ENCODE peak calls at places on chromosomes 1 and 21, in four cellular contexts. Z is GM23338, M is fibroblast of lung, E is HCT116. I is an unnamed sample.

GRCh38 chr1:207822602-207823451 is 71.0 kb downstream of the CD46 start:
- DNase-seq in Z (peak), M (peak), E (no peak), I (no peak)

GRCh38 chr1:120176092-120176855 is at the start of gene SEC22B:
- DNase-seq in Z (peak), M (peak), E (peak), I (peak)

GRCh38 chr1:38052750-38053415 is 6.3 kb upstream of the POU3F1 start:
- DNase-seq in Z (peak), M (no peak), E (no peak), I (no peak)

GRCh38 chr1:23591460-23592208 is 32.3 kb upstream of the ID3 start:
- DNase-seq in Z (no peak), M (no peak), E (no peak), I (no peak)

GRCh38 chr1:166905930-166906329 is 29.9 kb upstream of the TADA1 start:
- DNase-seq in Z (no peak), M (no peak), E (no peak), I (no peak)

GRCh38 chr1:211830055-211830329 is 571 bp downstream of the LPGAT1 start:
- DNase-seq in Z (no peak), M (no peak), E (no peak), I (peak)

GRCh38 chr1:203453016-203453415 is 22.6 kb upstream of the PRELP start:
- DNase-seq in Z (no peak), M (no peak), E (no peak), I (no peak)

GRCh38 chr21:45615145-45615711 is 28.3 kb upstream of the PCBP3 start:
- DNase-seq in Z (no peak), M (no peak), E (no peak), I (peak)

GRCh38 chr1:182720465-182720864 is 36.1 kb upstream of the RGS8 start:
- DNase-seq in Z (peak), M (peak), E (peak), I (no peak)

GRCh38 chr1:62299426-62300200 is 19.6 kb downstream of the KANK4 start:
- DNase-seq in Z (no peak), M (no peak), E (no peak), I (no peak)

GRCh38 chr1:59139396-59139795 is 157.5 kb upstream of the FGGY start:
- DNase-seq in Z (no peak), M (no peak), E (peak), I (no peak)

GRCh38 chr21:45248893-45249381 is 38.8 kb downstream of the POFUT2 start:
- DNase-seq in Z (peak), M (peak), E (no peak), I (no peak)

GRCh38 chr1:85406887-85407593 is 57.9 kb downstream of the DDAH1 start:
- DNase-seq in Z (no peak), M (peak), E (peak), I (no peak)

GRCh38 chr21:31136891-31137290 is 98.6 kb upstream of the KRTAP19-8 start:
- DNase-seq in Z (no peak), M (peak), E (no peak), I (no peak)

GRCh38 chr1:81920245-81920740 is 119.6 kb downstream of the ADGRL2 start:
- DNase-seq in Z (peak), M (peak), E (no peak), I (no peak)

GRCh38 chr21:32364387-32364786 is 28.4 kb downstream of the URB1 start:
- DNase-seq in Z (no peak), M (peak), E (no peak), I (no peak)

GRCh38 chr1:40944326-40944725 is 35.2 kb upstream of the CTPS1 start:
- DNase-seq in Z (peak), M (peak), E (no peak), I (no peak)

GRCh38 chr1:91552596-91552995 is 51.9 kb downstream of the CDC7 start:
- DNase-seq in Z (no peak), M (no peak), E (no peak), I (no peak)

GRCh38 chr21:26457817-26458216 is 115.3 kb downstream of the CYYR1 start:
- DNase-seq in Z (no peak), M (peak), E (no peak), I (no peak)

GRCh38 chr1:32351859-32352745 is 10.2 kb downstream of the FAM229A start:
- DNase-seq in Z (peak), M (peak), E (no peak), I (no peak)

GRCh38 chr1:152111515-152111968 is 3.7 kb downstream of the TCHH start:
- DNase-seq in Z (peak), M (peak), E (no peak), I (no peak)

GRCh38 chr1:181216571-181216994 is 128.1 kb downstream of the IER5 start:
- DNase-seq in Z (peak), M (no peak), E (no peak), I (no peak)

GRCh38 chr1:82449671-82450070 is 648.9 kb downstream of the ADGRL2 start:
- DNase-seq in Z (peak), M (no peak), E (no peak), I (no peak)

GRCh38 chr1:27416387-27417111 is 24.1 kb downstream of the GPR3 start:
- DNase-seq in Z (peak), M (peak), E (peak), I (peak)

GRCh38 chr1:211328866-211329265 is 2.2 kb downstream of the TRAF5 start:
- DNase-seq in Z (no peak), M (no peak), E (no peak), I (no peak)

GRCh38 chr1:43678940-43679339 is 28.4 kb upstream of the ST3GAL3 start:
- DNase-seq in Z (no peak), M (no peak), E (no peak), I (no peak)

GRCh38 chr1:178579562-178579961 is 66.7 kb downstream of the TEX35 start:
- DNase-seq in Z (no peak), M (no peak), E (no peak), I (no peak)

GRCh38 chr1:202046748-202047708 is 36.6 kb downstream of the ELF3 start:
- DNase-seq in Z (no peak), M (no peak), E (peak), I (no peak)

GRCh38 chr1:115791816-115792215 is 23.3 kb upstream of the CASQ2 start:
- DNase-seq in Z (no peak), M (no peak), E (no peak), I (no peak)

GRCh38 chr1:10575616-10576015 is 100.9 kb downstream of the PEX14 start:
- DNase-seq in Z (no peak), M (peak), E (peak), I (no peak)

GRCh38 chr21:38597436-38597835 is 99.2 kb upstream of the ERG start:
- DNase-seq in Z (no peak), M (no peak), E (no peak), I (no peak)

GRCh38 chr21:17537299-17537698 is 24.5 kb downstream of the CXADR start:
- DNase-seq in Z (no peak), M (peak), E (no peak), I (no peak)

GRCh38 chr1:94819945-94820746 is at the start of gene SLC44A3:
- DNase-seq in Z (peak), M (peak), E (no peak), I (no peak)

GRCh38 chr1:81437649-81438048 is 363.1 kb upstream of the ADGRL2 start:
- DNase-seq in Z (no peak), M (no peak), E (no peak), I (no peak)

GRCh38 chr1:16181887-16182719 is 26.2 kb upstream of the EPHA2 start:
- DNase-seq in Z (peak), M (peak), E (peak), I (no peak)

GRCh38 chr1:100340494-100340893 is 11.8 kb upstream of the CDC14A start:
- DNase-seq in Z (no peak), M (no peak), E (no peak), I (no peak)
- TF ChIP-seq EZH2 in Z (no peak), M (no peak), E (no peak), I (no peak)

GRCh38 chr1:1183833-1184775 is 10.4 kb downstream of the TTLL10 start:
- DNase-seq in Z (peak), M (no peak), E (no peak), I (no peak)

GRCh38 chr1:1183221-1183747 is 9.6 kb downstream of the TTLL10 start:
- DNase-seq in Z (peak), M (no peak), E (no peak), I (no peak)

GRCh38 chr1:1187938-1188337 is 14.3 kb downstream of the TTLL10 start:
- DNase-seq in Z (no peak), M (peak), E (no peak), I (no peak)

GRCh38 chr1:1182491-1183220 is 9.0 kb downstream of the TTLL10 start:
- DNase-seq in Z (peak), M (no peak), E (no peak), I (no peak)

GRCh38 chr1:1185101-1185765 is 11.6 kb downstream of the TTLL10 start:
- DNase-seq in Z (peak), M (no peak), E (no peak), I (no peak)
- H3K27ac ChIP-seq in Z (no peak), M (no peak), E (no peak), I (no peak)

GRCh38 chr1:205275133-205275532 is 46.4 kb downstream of the NUAK2 start:
- DNase-seq in Z (no peak), M (no peak), E (no peak), I (no peak)

GRCh38 chr1:205274041-205274691 is 46.4 kb downstream of the TMCC2 start:
- DNase-seq in Z (peak), M (no peak), E (no peak), I (no peak)

GRCh38 chr1:205276334-205277065 is 45.0 kb downstream of the NUAK2 start:
- DNase-seq in Z (no peak), M (no peak), E (no peak), I (no peak)

GRCh38 chr1:205273551-205273982 is 45.8 kb downstream of the TMCC2 start:
- DNase-seq in Z (peak), M (peak), E (peak), I (peak)

GRCh38 chr1:205275916-205276315 is 45.6 kb downstream of the NUAK2 start:
- DNase-seq in Z (no peak), M (no peak), E (no peak), I (no peak)
- TF ChIP-seq EZH2 in Z (no peak), M (no peak), E (no peak), I (no peak)

GRCh38 chr21:42012344-42012743 is 2.2 kb upstream of the ZBTB21 start:
- DNase-seq in Z (no peak), M (no peak), E (no peak), I (no peak)

GRCh38 chr21:42009018-42009830 is 936 bp downstream of the ZBTB21 start:
- DNase-seq in Z (peak), M (peak), E (no peak), I (peak)

GRCh38 chr21:42012763-42013329 is 2.7 kb upstream of the ZBTB21 start:
- DNase-seq in Z (no peak), M (no peak), E (no peak), I (no peak)

GRCh38 chr21:42009831-42010506 is at the start of gene ZBTB21:
- DNase-seq in Z (peak), M (peak), E (peak), I (peak)

DNA sequence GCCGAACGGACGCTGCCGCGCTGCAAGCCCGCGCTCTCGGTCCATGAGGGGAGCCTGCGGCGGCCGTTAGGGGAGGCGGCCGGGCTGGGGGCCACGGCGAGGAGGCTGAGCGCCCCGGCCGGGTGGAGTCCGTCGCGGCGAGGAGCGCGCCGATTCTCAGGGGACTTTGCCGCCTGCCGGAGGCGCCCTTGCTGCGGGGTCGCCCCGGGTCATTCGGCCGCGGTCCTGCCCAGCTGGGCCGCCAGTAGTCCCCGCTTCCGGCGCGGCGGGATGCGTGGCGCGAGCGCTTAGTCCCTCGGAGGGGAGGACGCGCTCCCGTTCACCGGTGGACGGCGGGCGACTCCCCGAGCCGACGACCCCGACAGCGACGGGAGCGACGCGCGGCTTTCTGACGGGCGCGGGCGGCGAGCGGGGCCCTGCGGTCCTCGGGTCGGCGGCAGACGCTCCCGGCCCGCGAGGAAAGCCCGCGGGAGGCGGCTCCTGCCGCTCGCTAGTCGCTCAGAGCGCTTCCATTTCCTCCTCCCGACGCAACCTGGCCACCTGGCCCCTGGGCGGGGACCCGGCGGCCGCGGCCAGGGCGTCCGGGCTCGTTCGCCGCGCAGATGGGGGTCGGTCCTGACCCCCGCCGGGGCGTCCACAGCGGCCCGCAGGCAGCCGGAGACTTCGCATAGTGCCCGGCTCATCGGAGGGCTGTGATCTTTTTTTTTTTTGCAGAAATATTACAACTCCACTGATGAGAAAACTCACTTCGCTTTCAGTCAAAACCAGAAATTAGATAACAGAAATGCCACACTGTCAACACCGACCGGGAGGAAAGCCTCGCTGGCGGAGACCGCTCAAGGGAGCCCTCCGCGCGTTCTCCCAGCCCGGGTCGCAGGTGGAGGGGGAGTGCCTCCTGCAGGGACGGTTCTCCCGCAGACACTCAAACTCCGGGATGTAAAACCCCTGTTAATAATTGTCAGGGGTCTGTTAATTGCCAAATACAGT is 640 bp upstream of the ZBTB21 start:
- DNase-seq in Z (peak), M (no peak), E (no peak), I (peak)
- H3K27ac ChIP-seq in Z (no peak), M (peak), E (peak), I (peak)

GRCh38 chr1:168897249-168897648 is 168.2 kb upstream of the DPT start:
- DNase-seq in Z (no peak), M (no peak), E (no peak), I (no peak)
- TF ChIP-seq EZH2 in Z (no peak), M (no peak), E (no peak), I (no peak)

DNA sequence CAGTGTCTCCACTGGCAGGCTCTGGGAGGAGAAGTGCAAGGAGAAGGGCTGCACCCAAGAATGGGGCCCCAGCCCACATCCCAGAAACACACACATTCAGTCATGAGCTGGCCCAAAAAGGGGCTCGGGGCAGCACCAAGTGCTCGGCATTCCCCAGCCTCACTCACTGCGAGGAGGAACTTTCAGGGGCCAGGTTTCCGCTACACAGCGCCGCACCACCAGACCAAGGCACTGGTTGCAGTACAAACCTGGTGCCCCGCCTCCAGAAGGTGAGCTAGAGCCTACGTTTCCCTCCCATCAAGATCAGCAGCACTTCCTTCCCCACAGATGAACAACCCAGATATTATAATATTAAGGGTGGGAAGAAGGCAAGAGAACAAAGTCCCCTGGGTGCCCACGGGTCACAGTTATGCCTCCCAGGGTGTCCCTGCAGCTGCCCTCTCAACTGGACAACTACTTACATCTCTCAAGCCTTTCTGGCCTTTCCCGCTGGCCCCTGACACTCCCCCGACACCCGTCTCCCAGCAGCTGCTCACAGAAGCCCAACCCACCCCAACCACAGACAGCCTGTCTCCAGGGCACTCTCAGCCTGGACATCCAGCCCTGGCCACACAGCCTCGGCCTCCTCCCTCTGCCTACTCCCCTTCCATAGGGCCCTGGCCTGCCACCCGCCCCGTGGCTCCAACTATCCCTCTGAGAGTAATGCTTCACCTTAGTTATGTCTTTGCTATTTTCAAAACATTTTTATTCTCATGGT is 3.8 kb downstream of the PBXIP1 start:
- DNase-seq in Z (no peak), M (no peak), E (no peak), I (no peak)
- H3K27ac ChIP-seq in Z (no peak), M (no peak), E (no peak), I (no peak)

GRCh38 chr1:78247079-78247478 is 201.3 kb downstream of the GIPC2 start:
- DNase-seq in Z (no peak), M (no peak), E (no peak), I (no peak)
- TF ChIP-seq EZH2 in Z (no peak), M (no peak), E (no peak), I (no peak)

DNA sequence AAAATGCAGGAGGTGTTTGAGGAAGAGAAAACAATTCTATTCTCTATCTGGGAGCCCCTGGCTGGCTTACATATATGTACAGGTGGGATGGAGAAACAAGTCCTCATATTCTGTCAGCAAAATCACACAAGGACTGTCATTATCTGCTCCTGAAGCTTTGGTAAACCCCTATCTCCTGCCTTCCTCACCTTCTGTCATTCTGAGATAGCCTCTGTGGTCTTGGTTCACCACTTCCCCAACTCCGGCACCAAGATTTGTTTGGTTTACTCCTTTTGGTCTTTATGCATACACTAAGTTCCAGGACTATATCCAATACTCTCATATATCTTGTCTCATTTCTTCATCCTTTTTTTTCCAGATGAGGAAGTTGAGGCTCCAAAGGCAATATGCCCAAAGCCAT is 551.1 kb downstream of the PLPP3 start:
- DNase-seq in Z (no peak), M (no peak), E (no peak), I (no peak)
- H3K27ac ChIP-seq in Z (no peak), M (no peak), E (no peak), I (no peak)

GRCh38 chr21:44029460-44030087 is 17.5 kb downstream of the TRAPPC10 start:
- DNase-seq in Z (no peak), M (no peak), E (no peak), I (no peak)
- TF ChIP-seq EZH2 in Z (no peak), M (no peak), E (no peak), I (no peak)

GRCh38 chr1:12447849-12448312 is 170.1 kb downstream of the DHRS3 start:
- DNase-seq in Z (no peak), M (peak), E (no peak), I (no peak)
- H3K27ac ChIP-seq in Z (no peak), M (peak), E (no peak), I (peak)